ENCODE peak calls at places on chromosome 4, in ten cellular contexts. U is choroid plexus epithelial cell, Y is fibroblast of mammary gland, D is lower lobe of right lung, G is heart right ventricle, E is chondrocyte, B is foreskin keratinocyte, O is AG04450, A is WERI-Rb-1, T is SK-N-SH. S is an unnamed sample.
A peak's percentile ranks its signal among the peaks of the same experiment; 100 is the strongest.

GRCh38 chr4:3780347-3781171 is 14.4 kb downstream of the ADRA2C start:
- DNase-seq in O (no peak), G (no peak), B (no peak), E (no peak), T (peak; percentile 79), D (no peak), Y (no peak), A (no peak), U (no peak), S (no peak)

GRCh38 chr4:153638999-153639398 is 45.1 kb upstream of the TLR2 start:
- DNase-seq in G (no peak), A (no peak), B (no peak), U (no peak), D (no peak), Y (no peak), O (no peak), E (no peak), T (no peak), S (no peak)

GRCh38 chr4:3267576-3268394 is 18.8 kb downstream of the MSANTD1 start:
- DNase-seq in Y (no peak), A (no peak), T (no peak), O (no peak), G (no peak), B (no peak), U (no peak), E (no peak), D (no peak), S (no peak)

GRCh38 chr4:70721747-70722146 is at the start of gene RUFY3:
- DNase-seq in E (no peak), O (peak; percentile 91), D (no peak), T (peak; percentile 80), U (peak; percentile 97), G (no peak), A (peak; percentile 60), B (no peak), Y (peak; percentile 98), S (peak; percentile 80)

GRCh38 chr4:11710484-11710883 is 281.8 kb upstream of the HS3ST1 start:
- DNase-seq in Y (peak; percentile 46), A (peak; percentile 16), O (peak; percentile 39), E (no peak), T (no peak), U (peak; percentile 7), D (no peak), G (no peak), B (no peak), S (no peak)

GRCh38 chr4:25915359-25915716 is 1.3 kb downstream of the SMIM20 start:
- DNase-seq in U (peak; percentile 30), A (peak; percentile 30), Y (peak; percentile 86), T (no peak), O (no peak), B (no peak), E (no peak), G (no peak), D (no peak), S (no peak)

GRCh38 chr4:156686120-156686519 is 285.5 kb downstream of the PDGFC start:
- DNase-seq in Y (peak; percentile 96), T (peak; percentile 13), E (no peak), G (no peak), B (peak; percentile 87), A (peak; percentile 29), U (peak; percentile 97), D (no peak), O (peak; percentile 94), S (peak; percentile 99)

GRCh38 chr4:87947381-87948160 is 27.9 kb upstream of the SPP1 start:
- DNase-seq in O (no peak), T (no peak), Y (no peak), D (no peak), A (peak; percentile 63), B (no peak), U (no peak), E (no peak), G (no peak), S (no peak)

GRCh38 chr4:38308728-38309315 is 348.6 kb downstream of the PTTG2 start:
- DNase-seq in T (no peak), O (no peak), Y (peak; percentile 65), G (no peak), B (peak; percentile 63), D (no peak), E (no peak), A (no peak), U (peak; percentile 68), S (no peak)

GRCh38 chr4:150224896-150225591 is 146.8 kb downstream of the DCLK2 start:
- DNase-seq in T (no peak), O (peak; percentile 92), Y (peak; percentile 97), G (no peak), U (peak; percentile 99), E (no peak), A (no peak), D (no peak), B (no peak), S (peak; percentile 95)

GRCh38 chr4:169283114-169283509 is 12.4 kb upstream of the SH3RF1 start:
- DNase-seq in U (peak; percentile 75), G (no peak), A (no peak), D (no peak), O (peak; percentile 62), B (peak; percentile 85), Y (peak; percentile 92), T (no peak), E (no peak), S (peak; percentile 90)

GRCh38 chr4:82694892-82695291 is 103.7 kb downstream of the SCD5 start:
- DNase-seq in G (no peak), T (no peak), A (no peak), D (no peak), B (no peak), Y (no peak), U (no peak), O (no peak), E (no peak), S (no peak)

GRCh38 chr4:169621754-169622481 is 1.5 kb downstream of the CLCN3 start:
- DNase-seq in Y (peak; percentile 76), O (peak; percentile 77), G (no peak), B (no peak), T (peak; percentile 22), D (no peak), E (no peak), A (no peak), U (peak; percentile 84), S (no peak)

GRCh38 chr4:122279670-122280069 is 99.1 kb upstream of the ADAD1 start:
- DNase-seq in D (no peak), O (no peak), Y (no peak), E (no peak), A (no peak), T (no peak), U (no peak), G (no peak), B (no peak), S (no peak)

GRCh38 chr4:158850800-158851644 is 82.2 kb downstream of the FNIP2 start:
- DNase-seq in Y (peak; percentile 56), D (no peak), U (peak; percentile 67), B (no peak), O (peak; percentile 10), T (peak; percentile 41), G (no peak), E (no peak), A (no peak), S (peak; percentile 13)

GRCh38 chr4:17511950-17512795 is at the start of gene QDPR:
- DNase-seq in E (no peak), D (peak; percentile 90), T (peak; percentile 93), Y (peak; percentile 52), A (peak; percentile 93), G (peak; percentile 90), U (peak; percentile 52), O (no peak), B (peak; percentile 16), S (no peak)

GRCh38 chr4:17516980-17517379 is 2.0 kb downstream of the CLRN2 start:
- DNase-seq in G (no peak), T (no peak), O (no peak), Y (no peak), D (no peak), U (no peak), B (no peak), E (no peak), A (no peak), S (no peak)

GRCh38 chr4:17515724-17516407 is 901 bp downstream of the CLRN2 start:
- DNase-seq in O (no peak), U (no peak), T (no peak), B (no peak), Y (no peak), D (no peak), G (no peak), E (no peak), A (no peak), S (no peak)

GRCh38 chr4:17512973-17513665 is 1.2 kb upstream of the QDPR start:
- DNase-seq in T (no peak), B (peak; percentile 66), G (no peak), Y (peak; percentile 30), O (no peak), A (no peak), D (no peak), U (no peak), E (no peak), S (no peak)

GRCh38 chr4:17514865-17515264 is at the start of gene CLRN2:
- DNase-seq in U (no peak), G (no peak), O (no peak), T (no peak), E (no peak), D (no peak), Y (no peak), B (no peak), A (no peak), S (no peak)
- TF ChIP-seq CTCF in U (no peak), G (no peak), O (no peak), T (no peak), E (no peak), D (no peak), Y (no peak), B (no peak), A (no peak), S (no peak)

DNA sequence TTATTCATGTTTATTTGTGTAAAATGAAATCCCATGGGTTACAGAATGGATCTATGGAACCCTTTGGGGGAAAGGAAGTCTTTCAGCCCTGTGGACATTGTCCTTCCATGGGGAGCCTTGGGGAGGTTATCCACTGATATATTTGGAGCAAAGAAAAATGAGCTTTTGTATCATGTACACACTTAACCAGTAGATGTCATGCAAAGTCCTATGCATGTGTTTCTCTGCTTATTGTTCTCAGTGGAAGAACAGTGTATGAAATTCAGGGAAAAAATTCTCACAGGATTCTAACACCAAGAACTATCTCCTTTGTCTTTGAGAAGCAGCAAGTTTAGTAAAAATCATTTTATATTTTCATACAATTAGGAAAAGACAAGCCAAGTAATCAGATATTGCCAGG is 105.3 kb downstream of the DTHD1 start:
- DNase-seq in A (no peak), E (no peak), G (no peak), D (no peak), Y (no peak), T (no peak), B (no peak), O (no peak), U (no peak), S (no peak)
- TF ChIP-seq CTCF in A (no peak), E (peak; percentile 34), G (no peak), D (no peak), Y (no peak), T (no peak), B (peak; percentile 54), O (no peak), U (no peak), S (no peak)

GRCh38 chr4:188781655-188782054 is 642.4 kb downstream of the TRIML1 start:
- DNase-seq in E (no peak), Y (peak; percentile 42), D (no peak), B (no peak), U (peak; percentile 8), A (peak; percentile 19), T (peak; percentile 16), G (no peak), O (no peak), S (no peak)
- TF ChIP-seq CTCF in E (peak; percentile 76), Y (peak; percentile 60), D (peak; percentile 26), B (peak; percentile 10), U (peak; percentile 48), A (peak; percentile 35), T (peak; percentile 51), G (peak; percentile 59), O (peak; percentile 48), S (peak; percentile 47)

GRCh38 chr4:115154826-115155225 is 41.4 kb upstream of the NDST4 start:
- DNase-seq in Y (peak; percentile 55), B (no peak), D (no peak), O (no peak), A (no peak), E (no peak), T (no peak), U (peak; percentile 19), G (no peak), S (peak; percentile 3)
- TF ChIP-seq CTCF in Y (peak; percentile 42), B (peak; percentile 32), D (no peak), O (no peak), A (peak; percentile 43), E (peak; percentile 73), T (peak; percentile 15), U (no peak), G (no peak), S (peak; percentile 58)

S was measured in AG09309.